ENCODE peak calls at places on chromosomes 3 and 15, in eight cellular contexts. One of them, this sample, is unnamed.

GRCh38 chr3:62057339-62058047 is 315.9 kb downstream of the FEZF2 start:
- DNase-seq in WTC11: no peak
- DNase-seq in Peyer's patch: no peak
- DNase-seq in GM12865: no peak
- DNase-seq in IMR-90: no peak
- DNase-seq in upper lobe of right lung: no peak
- DNase-seq in osteocyte: no peak
- DNase-seq in tibial nerve: no peak
- DNase-seq in this sample: no peak

GRCh38 chr3:39189648-39190269 is 2.6 kb downstream of the XIRP1 start:
- DNase-seq in Peyer's patch: peak
- DNase-seq in IMR-90: peak
- DNase-seq in upper lobe of right lung: peak
- DNase-seq in WTC11: peak
- DNase-seq in osteocyte: no peak
- DNase-seq in GM12865: peak
- DNase-seq in tibial nerve: no peak
- DNase-seq in this sample: peak

GRCh38 chr3:27570421-27571106 is 86.4 kb upstream of the SLC4A7 start:
- DNase-seq in tibial nerve: no peak
- DNase-seq in WTC11: no peak
- DNase-seq in Peyer's patch: no peak
- DNase-seq in GM12865: no peak
- DNase-seq in upper lobe of right lung: no peak
- DNase-seq in IMR-90: no peak
- DNase-seq in osteocyte: no peak
- DNase-seq in this sample: no peak

GRCh38 chr15:27903405-27903804 is 195.7 kb downstream of the OCA2 start:
- DNase-seq in GM12865: peak
- DNase-seq in tibial nerve: no peak
- DNase-seq in WTC11: no peak
- DNase-seq in Peyer's patch: no peak
- DNase-seq in upper lobe of right lung: no peak
- DNase-seq in osteocyte: no peak
- DNase-seq in IMR-90: no peak
- DNase-seq in this sample: no peak

GRCh38 chr3:107690522-107691138 is 167.9 kb downstream of the BBX start:
- DNase-seq in WTC11: no peak
- DNase-seq in Peyer's patch: no peak
- DNase-seq in GM12865: peak
- DNase-seq in upper lobe of right lung: no peak
- DNase-seq in osteocyte: no peak
- DNase-seq in IMR-90: peak
- DNase-seq in tibial nerve: no peak
- DNase-seq in this sample: no peak

GRCh38 chr3:151769175-151769574 is 35.4 kb downstream of the AADACL2 start:
- DNase-seq in upper lobe of right lung: no peak
- DNase-seq in Peyer's patch: no peak
- DNase-seq in GM12865: no peak
- DNase-seq in WTC11: no peak
- DNase-seq in IMR-90: no peak
- DNase-seq in osteocyte: no peak
- DNase-seq in tibial nerve: no peak
- DNase-seq in this sample: no peak

GRCh38 chr3:32143849-32144757 is 37.7 kb downstream of the GPD1L start:
- DNase-seq in osteocyte: no peak
- DNase-seq in WTC11: peak
- DNase-seq in upper lobe of right lung: no peak
- DNase-seq in GM12865: peak
- DNase-seq in tibial nerve: peak
- DNase-seq in IMR-90: peak
- DNase-seq in Peyer's patch: peak
- DNase-seq in this sample: peak

GRCh38 chr15:101288905-101289513 is 6.0 kb downstream of the SNRPA1 start:
- DNase-seq in Peyer's patch: no peak
- DNase-seq in GM12865: peak
- DNase-seq in osteocyte: no peak
- DNase-seq in IMR-90: peak
- DNase-seq in tibial nerve: no peak
- DNase-seq in WTC11: no peak
- DNase-seq in upper lobe of right lung: no peak
- DNase-seq in this sample: peak

GRCh38 chr3:151477596-151478375 is 16.9 kb upstream of the IGSF10 start:
- DNase-seq in osteocyte: no peak
- DNase-seq in IMR-90: no peak
- DNase-seq in tibial nerve: no peak
- DNase-seq in Peyer's patch: no peak
- DNase-seq in GM12865: no peak
- DNase-seq in upper lobe of right lung: no peak
- DNase-seq in WTC11: no peak
- DNase-seq in this sample: no peak

GRCh38 chr3:169603661-169604060 is 59.9 kb downstream of the MECOM start:
- DNase-seq in osteocyte: no peak
- DNase-seq in IMR-90: no peak
- DNase-seq in tibial nerve: no peak
- DNase-seq in GM12865: no peak
- DNase-seq in upper lobe of right lung: no peak
- DNase-seq in WTC11: no peak
- DNase-seq in Peyer's patch: no peak
- DNase-seq in this sample: no peak

GRCh38 chr3:81045976-81046375 is 715.5 kb downstream of the GBE1 start:
- DNase-seq in Peyer's patch: no peak
- DNase-seq in upper lobe of right lung: no peak
- DNase-seq in GM12865: no peak
- DNase-seq in tibial nerve: no peak
- DNase-seq in osteocyte: no peak
- DNase-seq in WTC11: no peak
- DNase-seq in IMR-90: no peak
- DNase-seq in this sample: no peak

GRCh38 chr3:11591401-11592266 is 52.1 kb downstream of the VGLL4 start:
- DNase-seq in Peyer's patch: no peak
- DNase-seq in WTC11: peak
- DNase-seq in tibial nerve: peak
- DNase-seq in upper lobe of right lung: no peak
- DNase-seq in osteocyte: no peak
- DNase-seq in IMR-90: peak
- DNase-seq in GM12865: no peak
- DNase-seq in this sample: no peak

GRCh38 chr15:42014406-42014805 is 6.4 kb downstream of the PLA2G4E start:
- DNase-seq in tibial nerve: no peak
- DNase-seq in WTC11: no peak
- DNase-seq in IMR-90: no peak
- DNase-seq in GM12865: no peak
- DNase-seq in upper lobe of right lung: peak
- DNase-seq in Peyer's patch: no peak
- DNase-seq in osteocyte: no peak
- DNase-seq in this sample: no peak

GRCh38 chr3:50448752-50449539 is 54.5 kb downstream of the CACNA2D2 start:
- DNase-seq in tibial nerve: no peak
- DNase-seq in osteocyte: no peak
- DNase-seq in upper lobe of right lung: no peak
- DNase-seq in IMR-90: no peak
- DNase-seq in Peyer's patch: no peak
- DNase-seq in WTC11: no peak
- DNase-seq in GM12865: no peak
- DNase-seq in this sample: no peak

GRCh38 chr3:58250093-58250707 is 12.6 kb downstream of the ABHD6 start:
- DNase-seq in upper lobe of right lung: no peak
- DNase-seq in WTC11: no peak
- DNase-seq in IMR-90: no peak
- DNase-seq in osteocyte: no peak
- DNase-seq in Peyer's patch: no peak
- DNase-seq in GM12865: no peak
- DNase-seq in tibial nerve: no peak
- DNase-seq in this sample: no peak

GRCh38 chr3:123884258-123884831 is at the start of gene MYLK:
- DNase-seq in GM12865: peak
- DNase-seq in WTC11: peak
- DNase-seq in osteocyte: no peak
- DNase-seq in IMR-90: peak
- DNase-seq in upper lobe of right lung: peak
- DNase-seq in Peyer's patch: peak
- DNase-seq in tibial nerve: no peak
- DNase-seq in this sample: peak

GRCh38 chr3:189999718-190000117 is 121.0 kb downstream of the P3H2 start:
- DNase-seq in Peyer's patch: no peak
- DNase-seq in IMR-90: peak
- DNase-seq in osteocyte: no peak
- DNase-seq in WTC11: no peak
- DNase-seq in GM12865: no peak
- DNase-seq in tibial nerve: no peak
- DNase-seq in upper lobe of right lung: no peak
- DNase-seq in this sample: no peak

GRCh38 chr3:132008841-132009638 is 25.8 kb downstream of the CPNE4 start:
- DNase-seq in osteocyte: no peak
- DNase-seq in upper lobe of right lung: no peak
- DNase-seq in tibial nerve: no peak
- DNase-seq in GM12865: no peak
- DNase-seq in WTC11: no peak
- DNase-seq in Peyer's patch: no peak
- DNase-seq in IMR-90: no peak
- DNase-seq in this sample: no peak

GRCh38 chr3:42900731-42901420 is 5.1 kb upstream of the ZNF662 start:
- DNase-seq in Peyer's patch: no peak
- DNase-seq in osteocyte: no peak
- DNase-seq in IMR-90: no peak
- DNase-seq in GM12865: no peak
- DNase-seq in upper lobe of right lung: no peak
- DNase-seq in tibial nerve: no peak
- DNase-seq in WTC11: no peak
- DNase-seq in this sample: no peak

GRCh38 chr3:67610458-67610857 is 44.0 kb downstream of the SUCLG2 start:
- DNase-seq in IMR-90: peak
- DNase-seq in Peyer's patch: no peak
- DNase-seq in tibial nerve: no peak
- DNase-seq in osteocyte: no peak
- DNase-seq in upper lobe of right lung: no peak
- DNase-seq in GM12865: no peak
- DNase-seq in WTC11: no peak
- DNase-seq in this sample: no peak

GRCh38 chr3:122773856-122774535 is 19.6 kb downstream of the HSPBAP1 start:
- DNase-seq in GM12865: peak
- DNase-seq in upper lobe of right lung: no peak
- DNase-seq in WTC11: no peak
- DNase-seq in IMR-90: no peak
- DNase-seq in tibial nerve: no peak
- DNase-seq in osteocyte: no peak
- DNase-seq in Peyer's patch: no peak
- DNase-seq in this sample: no peak

DNA sequence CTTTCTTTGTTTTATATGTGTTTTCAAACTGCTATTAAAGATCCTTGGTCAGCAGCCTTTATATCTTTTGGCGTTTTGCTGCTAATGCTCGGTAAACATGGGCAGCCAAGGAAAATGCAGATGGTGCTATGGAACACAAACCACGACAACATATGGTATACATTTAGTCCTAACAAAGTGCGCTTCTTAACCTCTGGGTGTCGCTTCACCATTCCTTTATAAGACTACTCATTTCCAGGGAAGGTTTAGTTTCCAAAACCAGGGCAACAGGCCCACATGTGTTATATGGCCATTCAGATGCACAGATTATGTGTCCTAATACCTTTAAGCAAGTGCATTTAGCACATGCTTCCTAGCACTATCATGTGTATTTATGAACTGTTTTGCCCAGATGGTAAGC is 14.7 kb downstream of the SHOX2 start:
- DNase-seq in upper lobe of right lung: no peak
- DNase-seq in osteocyte: no peak
- DNase-seq in Peyer's patch: no peak
- DNase-seq in tibial nerve: no peak
- DNase-seq in WTC11: no peak
- DNase-seq in GM12865: no peak
- DNase-seq in IMR-90: peak
- DNase-seq in this sample: no peak
- TF ChIP-seq CTCF in upper lobe of right lung: peak
- TF ChIP-seq CTCF in osteocyte: peak
- TF ChIP-seq CTCF in Peyer's patch: no peak
- TF ChIP-seq CTCF in tibial nerve: no peak
- TF ChIP-seq CTCF in WTC11: peak
- TF ChIP-seq CTCF in GM12865: no peak
- TF ChIP-seq CTCF in IMR-90: peak
- TF ChIP-seq CTCF in this sample: no peak

GRCh38 chr15:52261498-52262242 is 33.9 kb downstream of the MYO5C start:
- DNase-seq in tibial nerve: peak
- DNase-seq in GM12865: peak
- DNase-seq in osteocyte: peak
- DNase-seq in IMR-90: peak
- DNase-seq in Peyer's patch: peak
- DNase-seq in WTC11: peak
- DNase-seq in upper lobe of right lung: no peak
- DNase-seq in this sample: peak
- TF ChIP-seq CTCF in tibial nerve: peak
- TF ChIP-seq CTCF in GM12865: peak
- TF ChIP-seq CTCF in osteocyte: peak
- TF ChIP-seq CTCF in IMR-90: no peak
- TF ChIP-seq CTCF in Peyer's patch: peak
- TF ChIP-seq CTCF in WTC11: no peak
- TF ChIP-seq CTCF in upper lobe of right lung: peak
- TF ChIP-seq CTCF in this sample: no peak

GRCh38 chr15:60081976-60082375 is 77.9 kb downstream of the FOXB1 start:
- DNase-seq in upper lobe of right lung: no peak
- DNase-seq in tibial nerve: no peak
- DNase-seq in Peyer's patch: no peak
- DNase-seq in WTC11: no peak
- DNase-seq in IMR-90: no peak
- DNase-seq in osteocyte: no peak
- DNase-seq in GM12865: no peak
- DNase-seq in this sample: no peak

GRCh38 chr15:60077581-60078359 is 73.7 kb downstream of the FOXB1 start:
- DNase-seq in osteocyte: no peak
- DNase-seq in WTC11: no peak
- DNase-seq in GM12865: no peak
- DNase-seq in tibial nerve: no peak
- DNase-seq in IMR-90: no peak
- DNase-seq in Peyer's patch: no peak
- DNase-seq in upper lobe of right lung: no peak
- DNase-seq in this sample: no peak

GRCh38 chr15:60076582-60077263 is 72.6 kb downstream of the FOXB1 start:
- DNase-seq in upper lobe of right lung: no peak
- DNase-seq in Peyer's patch: no peak
- DNase-seq in osteocyte: no peak
- DNase-seq in WTC11: no peak
- DNase-seq in GM12865: no peak
- DNase-seq in IMR-90: no peak
- DNase-seq in tibial nerve: no peak
- DNase-seq in this sample: no peak

GRCh38 chr15:60076055-60076454 is 71.9 kb downstream of the FOXB1 start:
- DNase-seq in WTC11: no peak
- DNase-seq in osteocyte: no peak
- DNase-seq in upper lobe of right lung: no peak
- DNase-seq in GM12865: no peak
- DNase-seq in IMR-90: no peak
- DNase-seq in Peyer's patch: no peak
- DNase-seq in tibial nerve: no peak
- DNase-seq in this sample: no peak

GRCh38 chr15:60079210-60079609 is 75.1 kb downstream of the FOXB1 start:
- DNase-seq in IMR-90: no peak
- DNase-seq in osteocyte: no peak
- DNase-seq in upper lobe of right lung: no peak
- DNase-seq in Peyer's patch: no peak
- DNase-seq in WTC11: no peak
- DNase-seq in tibial nerve: no peak
- DNase-seq in GM12865: peak
- DNase-seq in this sample: no peak
- TF ChIP-seq CTCF in IMR-90: no peak
- TF ChIP-seq CTCF in osteocyte: no peak
- TF ChIP-seq CTCF in upper lobe of right lung: no peak
- TF ChIP-seq CTCF in Peyer's patch: no peak
- TF ChIP-seq CTCF in WTC11: peak
- TF ChIP-seq CTCF in tibial nerve: no peak
- TF ChIP-seq CTCF in GM12865: peak
- TF ChIP-seq CTCF in this sample: no peak

GRCh38 chr15:91975241-91975978 is 121.9 kb downstream of the SLCO3A1 start:
- DNase-seq in tibial nerve: no peak
- DNase-seq in WTC11: no peak
- DNase-seq in upper lobe of right lung: no peak
- DNase-seq in Peyer's patch: no peak
- DNase-seq in IMR-90: no peak
- DNase-seq in osteocyte: no peak
- DNase-seq in GM12865: no peak
- DNase-seq in this sample: no peak
- TF ChIP-seq CTCF in tibial nerve: no peak
- TF ChIP-seq CTCF in WTC11: no peak
- TF ChIP-seq CTCF in upper lobe of right lung: no peak
- TF ChIP-seq CTCF in Peyer's patch: no peak
- TF ChIP-seq CTCF in IMR-90: no peak
- TF ChIP-seq CTCF in osteocyte: no peak
- TF ChIP-seq CTCF in GM12865: no peak
- TF ChIP-seq CTCF in this sample: no peak